ENCODE peak calls at places on chromosome 16, in ten cellular contexts. K is BJ, I is K562, Z is cardiac fibroblast, V is uterus, P is right lobe of liver, C is HCT116, S is epithelial cell of esophagus, W is A549, B is neural progenitor cell. F is an unnamed sample.

GRCh38 chr16:2339521-2340484 is 725 bp downstream of the ABCA3 start:
- DNase-seq in K (no peak), I (peak), Z (peak), V (peak), P (peak), C (no peak), S (peak), W (peak), B (peak), F (peak)

GRCh38 chr16:28951410-28951943 is 740 bp downstream of the NFATC2IP start:
- DNase-seq in K (no peak), I (peak), Z (no peak), V (no peak), P (no peak), C (no peak), S (peak), W (no peak), B (no peak), F (no peak)

GRCh38 chr16:50121721-50122445 is 31.2 kb upstream of the TENT4B start:
- DNase-seq in K (no peak), I (no peak), Z (no peak), V (no peak), P (no peak), C (no peak), S (no peak), W (no peak), B (peak), F (no peak)

GRCh38 chr16:732936-733335 is 6.0 kb downstream of the HAGHL start:
- DNase-seq in K (no peak), I (no peak), Z (no peak), V (no peak), P (no peak), C (no peak), S (no peak), W (peak), B (no peak), F (no peak)

GRCh38 chr16:5024632-5025031 is 9.1 kb downstream of the NAGPA start:
- DNase-seq in K (no peak), I (no peak), Z (no peak), V (no peak), P (no peak), C (peak), S (peak), W (peak), B (peak), F (no peak)

GRCh38 chr16:3020604-3021448 is 658 bp downstream of the TNFRSF12A start:
- DNase-seq in K (peak), I (peak), Z (peak), V (peak), P (peak), C (peak), S (peak), W (peak), B (peak), F (peak)

GRCh38 chr16:88370365-88370764 is 12.4 kb upstream of the ZNF469 start:
- DNase-seq in K (no peak), I (no peak), Z (no peak), V (no peak), P (no peak), C (no peak), S (no peak), W (no peak), B (no peak), F (no peak)

GRCh38 chr16:15529673-15530072 is 95.3 kb downstream of the BMERB1 start:
- DNase-seq in K (no peak), I (no peak), Z (no peak), V (no peak), P (no peak), C (no peak), S (no peak), W (no peak), B (no peak), F (no peak)

GRCh38 chr16:12507366-12507765 is 296.3 kb downstream of the CPPED1 start:
- DNase-seq in K (peak), I (no peak), Z (no peak), V (no peak), P (no peak), C (no peak), S (peak), W (no peak), B (no peak), F (no peak)

GRCh38 chr16:14097182-14097951 is 26.2 kb downstream of the MRTFB start:
- DNase-seq in K (no peak), I (no peak), Z (no peak), V (no peak), P (no peak), C (peak), S (peak), W (no peak), B (peak), F (no peak)

GRCh38 chr16:12901204-12901596 is 198 bp upstream of the SHISA9 start:
- DNase-seq in K (no peak), I (no peak), Z (no peak), V (no peak), P (no peak), C (no peak), S (no peak), W (no peak), B (peak), F (peak)

GRCh38 chr16:578870-579405 is 9.2 kb downstream of the PIGQ start:
- DNase-seq in K (no peak), I (peak), Z (peak), V (peak), P (peak), C (no peak), S (peak), W (peak), B (peak), F (peak)

GRCh38 chr16:50610331-50611262 is 62.4 kb downstream of the NKD1 start:
- DNase-seq in K (no peak), I (peak), Z (no peak), V (no peak), P (no peak), C (no peak), S (no peak), W (no peak), B (peak), F (no peak)

GRCh38 chr16:14303654-14304394 is 232.7 kb downstream of the MRTFB start:
- DNase-seq in K (no peak), I (peak), Z (no peak), V (peak), P (peak), C (no peak), S (no peak), W (no peak), B (peak), F (no peak)

GRCh38 chr16:49462989-49463371 is 89.4 kb downstream of the C16orf78 start:
- DNase-seq in K (no peak), I (no peak), Z (no peak), V (no peak), P (peak), C (no peak), S (no peak), W (no peak), B (no peak), F (no peak)

GRCh38 chr16:4082474-4083044 is 33.7 kb downstream of the ADCY9 start:
- DNase-seq in K (no peak), I (no peak), Z (no peak), V (no peak), P (no peak), C (no peak), S (no peak), W (no peak), B (no peak), F (no peak)

GRCh38 chr16:23317266-23317661 is 15.2 kb downstream of the SCNN1B start:
- DNase-seq in K (no peak), I (no peak), Z (no peak), V (no peak), P (no peak), C (no peak), S (no peak), W (peak), B (no peak), F (peak)

GRCh38 chr16:79194291-79194690 is 406.2 kb downstream of the MAF start:
- DNase-seq in K (no peak), I (no peak), Z (no peak), V (no peak), P (no peak), C (no peak), S (no peak), W (no peak), B (no peak), F (no peak)

GRCh38 chr16:86531193-86531550 is 20.8 kb downstream of the FOXF1 start:
- DNase-seq in K (no peak), I (no peak), Z (peak), V (peak), P (no peak), C (no peak), S (no peak), W (no peak), B (no peak), F (no peak)

GRCh38 chr16:68762996-68763756 is 26.1 kb downstream of the CDH1 start:
- DNase-seq in K (no peak), I (no peak), Z (peak), V (no peak), P (no peak), C (no peak), S (no peak), W (no peak), B (peak), F (no peak)

GRCh38 chr16:84040823-84041391 is 1.7 kb downstream of the SLC38A8 start:
- DNase-seq in K (peak), I (no peak), Z (peak), V (no peak), P (no peak), C (no peak), S (peak), W (no peak), B (peak), F (peak)

GRCh38 chr16:83964684-83965443 is 3.2 kb upstream of the NECAB2 start:
- DNase-seq in K (no peak), I (no peak), Z (no peak), V (no peak), P (no peak), C (no peak), S (no peak), W (no peak), B (no peak), F (no peak)

GRCh38 chr16:918741-919657 is 51.8 kb downstream of the LMF1 start:
- DNase-seq in K (no peak), I (no peak), Z (no peak), V (no peak), P (no peak), C (no peak), S (no peak), W (no peak), B (no peak), F (no peak)

GRCh38 chr16:919658-920631 is 50.8 kb downstream of the LMF1 start:
- DNase-seq in K (peak), I (no peak), Z (peak), V (no peak), P (no peak), C (no peak), S (no peak), W (no peak), B (no peak), F (peak)

GRCh38 chr16:79918916-79919315 is 318.4 kb upstream of the MAF start:
- DNase-seq in K (no peak), I (no peak), Z (no peak), V (no peak), P (no peak), C (no peak), S (no peak), W (no peak), B (peak), F (no peak)

GRCh38 chr16:20676867-20677266 is 20.6 kb downstream of the ACSM1 start:
- DNase-seq in K (no peak), I (no peak), Z (no peak), V (no peak), P (no peak), C (no peak), S (no peak), W (no peak), B (no peak), F (no peak)

DNA sequence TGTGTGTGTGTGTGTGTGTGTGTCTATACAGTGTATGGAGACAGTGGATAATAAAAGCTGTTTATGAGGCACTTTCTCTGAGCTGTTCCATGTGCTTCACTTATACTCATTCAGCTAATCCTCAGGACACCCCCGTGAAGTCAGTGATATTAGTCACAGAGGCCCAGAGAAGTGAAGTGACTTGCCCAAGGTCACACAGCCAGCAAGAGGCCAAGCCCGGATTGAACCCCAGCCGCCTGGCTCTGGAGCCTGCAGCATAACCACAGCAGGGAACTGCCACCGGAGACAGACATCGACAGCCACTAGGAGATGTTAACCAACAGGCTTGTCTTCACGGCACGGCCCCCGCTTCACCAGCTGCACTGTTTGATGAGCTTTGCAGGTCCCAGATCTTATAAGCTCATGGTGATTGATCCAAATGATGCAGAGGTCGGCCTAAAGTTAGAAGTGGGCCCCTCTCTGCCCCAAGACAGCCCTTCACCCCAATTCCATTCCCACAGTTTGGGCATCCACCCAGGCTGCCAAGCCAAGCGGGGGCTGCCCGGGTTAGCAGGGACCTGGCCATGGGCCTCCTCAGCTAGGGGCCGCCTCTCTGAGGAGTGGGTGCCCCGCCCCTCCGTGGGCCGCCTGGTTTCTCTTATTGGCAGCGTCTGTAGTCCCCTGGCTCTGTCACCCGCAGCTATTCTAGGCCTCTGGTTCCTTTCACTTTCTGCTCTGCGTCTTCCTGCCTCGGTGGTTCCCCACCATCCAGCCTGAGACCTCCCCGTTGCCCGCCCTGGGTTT is 30.9 kb downstream of the SOCS1 start:
- DNase-seq in K (no peak), I (no peak), Z (no peak), V (peak), P (no peak), C (no peak), S (no peak), W (no peak), B (no peak), F (no peak)
- TF ChIP-seq CTCF in K (no peak), I (no peak), Z (no peak), V (no peak), P (no peak), C (no peak), S (no peak), W (no peak), B (no peak), F (no peak)

GRCh38 chr16:85479972-85480726 is 133.0 kb upstream of the GSE1 start:
- DNase-seq in K (no peak), I (no peak), Z (no peak), V (no peak), P (no peak), C (no peak), S (peak), W (peak), B (peak), F (no peak)

GRCh38 chr16:85481206-85481605 is 131.9 kb upstream of the GSE1 start:
- DNase-seq in K (no peak), I (no peak), Z (no peak), V (no peak), P (no peak), C (no peak), S (no peak), W (no peak), B (no peak), F (no peak)

GRCh38 chr16:85483424-85483823 is 129.7 kb upstream of the GSE1 start:
- DNase-seq in K (no peak), I (no peak), Z (no peak), V (no peak), P (no peak), C (no peak), S (no peak), W (no peak), B (no peak), F (no peak)

GRCh38 chr16:85481738-85482137 is 131.4 kb upstream of the GSE1 start:
- DNase-seq in K (no peak), I (no peak), Z (no peak), V (no peak), P (no peak), C (no peak), S (no peak), W (no peak), B (no peak), F (no peak)

GRCh38 chr16:85480727-85481101 is 132.4 kb upstream of the GSE1 start:
- DNase-seq in K (no peak), I (no peak), Z (no peak), V (no peak), P (no peak), C (no peak), S (no peak), W (no peak), B (no peak), F (no peak)
- H3K4me3 ChIP-seq in K (no peak), I (no peak), Z (no peak), V (no peak), P (no peak), C (no peak), S (no peak), W (no peak), B (no peak), F (no peak)

DNA sequence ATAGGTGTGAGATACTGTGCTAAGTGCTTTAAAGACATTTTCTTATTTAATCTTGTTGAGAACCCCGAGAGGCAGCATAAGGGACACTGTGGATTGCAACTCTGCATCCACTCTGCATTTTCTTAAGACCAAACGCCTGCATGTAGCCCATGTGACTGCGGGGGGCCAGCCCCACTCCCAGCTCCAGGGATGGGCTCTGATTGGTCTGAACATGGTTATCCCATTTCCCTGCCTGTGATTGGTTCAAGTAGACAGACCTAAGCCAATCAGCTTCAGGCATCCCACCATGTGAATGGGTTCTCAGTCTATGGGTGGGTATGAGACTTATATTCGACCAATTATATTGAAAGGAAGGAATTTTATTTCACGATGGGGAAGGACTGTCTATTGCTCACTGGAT is 33.2 kb upstream of the USP7 start:
- DNase-seq in K (no peak), I (peak), Z (peak), V (no peak), P (no peak), C (peak), S (no peak), W (peak), B (no peak), F (no peak)
- TF ChIP-seq CTCF in K (no peak), I (no peak), Z (no peak), V (no peak), P (no peak), C (no peak), S (no peak), W (no peak), B (no peak), F (no peak)

GRCh38 chr16:66996324-66996982 is 8.1 kb downstream of the CES4A start:
- DNase-seq in K (peak), I (no peak), Z (peak), V (peak), P (peak), C (no peak), S (peak), W (peak), B (no peak), F (no peak)

GRCh38 chr16:66996983-66997358 is 8.6 kb downstream of the CES4A start:
- DNase-seq in K (no peak), I (no peak), Z (no peak), V (no peak), P (no peak), C (no peak), S (no peak), W (no peak), B (no peak), F (no peak)

GRCh38 chr16:67001159-67001486 is 12.7 kb downstream of the CES4A start:
- DNase-seq in K (no peak), I (no peak), Z (no peak), V (no peak), P (no peak), C (no peak), S (no peak), W (no peak), B (no peak), F (no peak)

GRCh38 chr16:67001726-67002125 is 13.3 kb downstream of the CES4A start:
- DNase-seq in K (no peak), I (no peak), Z (no peak), V (no peak), P (no peak), C (no peak), S (no peak), W (no peak), B (no peak), F (no peak)

DNA sequence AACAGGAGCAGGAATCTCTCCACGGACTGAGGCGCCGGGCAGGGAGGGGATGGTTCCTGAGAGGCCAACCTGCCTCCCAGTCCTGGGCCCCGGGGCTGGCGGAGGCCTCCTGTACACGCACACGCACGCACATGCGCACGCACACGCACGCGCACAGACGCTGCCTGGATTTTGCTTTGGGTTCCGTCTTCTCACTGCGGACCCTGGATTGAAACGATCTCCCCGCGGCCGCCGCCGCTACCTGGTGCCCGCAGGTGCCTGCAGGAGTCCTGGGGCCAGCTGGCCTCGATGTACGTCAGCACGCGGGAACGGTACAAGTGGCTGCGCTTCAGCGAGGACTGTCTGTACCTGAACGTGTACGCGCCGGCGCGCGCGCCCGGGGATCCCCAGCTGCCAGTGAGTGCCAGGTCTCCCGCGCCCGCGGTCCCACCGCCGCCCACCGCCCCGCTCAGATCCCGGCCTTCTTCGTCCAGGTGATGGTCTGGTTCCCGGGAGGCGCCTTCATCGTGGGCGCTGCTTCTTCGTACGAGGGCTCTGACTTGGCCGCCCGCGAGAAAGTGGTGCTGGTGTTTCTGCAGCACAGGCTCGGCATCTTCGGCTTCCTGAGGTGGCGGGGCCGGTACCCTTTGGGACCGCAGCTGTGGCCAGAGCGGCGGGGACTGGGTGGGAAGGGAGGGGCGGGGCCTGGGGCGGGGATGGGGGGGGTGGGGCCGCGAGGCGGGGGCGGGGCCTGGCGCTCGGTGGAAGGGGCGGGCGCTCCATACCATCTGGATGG is 12.2 kb downstream of the CES4A start:
- DNase-seq in K (no peak), I (peak), Z (peak), V (peak), P (peak), C (no peak), S (peak), W (no peak), B (peak), F (peak)
- H3K4me3 ChIP-seq in K (peak), I (no peak), Z (peak), V (peak), P (peak), C (no peak), S (peak), W (peak), B (peak), F (peak)

GRCh38 chr16:71368958-71369357 is 10.4 kb downstream of the CALB2 start:
- DNase-seq in K (no peak), I (no peak), Z (no peak), V (no peak), P (no peak), C (no peak), S (no peak), W (no peak), B (no peak), F (no peak)

GRCh38 chr16:71364306-71364705 is 5.8 kb downstream of the CALB2 start:
- DNase-seq in K (no peak), I (no peak), Z (peak), V (no peak), P (no peak), C (no peak), S (no peak), W (no peak), B (no peak), F (peak)

GRCh38 chr16:71369494-71369893 is 11.0 kb downstream of the CALB2 start:
- DNase-seq in K (no peak), I (no peak), Z (no peak), V (no peak), P (no peak), C (no peak), S (no peak), W (no peak), B (no peak), F (no peak)

GRCh38 chr16:71365021-71365420 is 6.5 kb downstream of the CALB2 start:
- DNase-seq in K (no peak), I (no peak), Z (no peak), V (no peak), P (no peak), C (no peak), S (no peak), W (no peak), B (no peak), F (no peak)

GRCh38 chr16:71367243-71367976 is 8.9 kb downstream of the CALB2 start:
- DNase-seq in K (no peak), I (peak), Z (peak), V (no peak), P (no peak), C (peak), S (peak), W (peak), B (peak), F (peak)
- TF ChIP-seq CTCF in K (peak), I (peak), Z (peak), V (no peak), P (peak), C (peak), S (peak), W (peak), B (peak), F (peak)

F was measured in cardiac muscle cell.